ENCODE peak calls at places on chromosomes 13 and 19, in ten cellular contexts. G, U, L, N, B, R, A, W, O and V are unnamed samples.

GRCh38 chr19:934197-934840 is 8.5 kb downstream of the ARID3A start:
- DNase-seq in G (no peak), U (no peak), L (no peak), N (no peak), B (no peak), R (no peak), A (no peak), W (no peak), O (no peak), V (no peak)

GRCh38 chr19:45276284-45276687 is 25.2 kb downstream of the MARK4 start:
- DNase-seq in G (no peak), U (no peak), L (no peak), N (peak), B (no peak), R (no peak), A (no peak), W (no peak), O (no peak), V (no peak)

GRCh38 chr13:51865838-51866237 is 4.1 kb downstream of the CCDC70 start:
- DNase-seq in G (no peak), U (peak), L (no peak), N (no peak), B (no peak), R (no peak), A (no peak), W (no peak), O (no peak), V (no peak)

GRCh38 chr13:51999525-51999924 is 11.7 kb downstream of the ATP7B start:
- DNase-seq in G (peak), U (no peak), L (no peak), N (peak), B (peak), R (no peak), A (no peak), W (no peak), O (no peak), V (no peak)

GRCh38 chr13:30033681-30034447 is 183.4 kb upstream of the UBL3 start:
- DNase-seq in G (peak), U (no peak), L (no peak), N (no peak), B (no peak), R (no peak), A (no peak), W (peak), O (peak), V (no peak)

GRCh38 chr13:99528547-99528946 is 27.3 kb downstream of the TM9SF2 start:
- DNase-seq in G (no peak), U (no peak), L (peak), N (peak), B (no peak), R (no peak), A (peak), W (no peak), O (no peak), V (peak)

GRCh38 chr19:1041835-1042685 is 2.2 kb downstream of the ABCA7 start:
- DNase-seq in G (no peak), U (no peak), L (no peak), N (peak), B (peak), R (no peak), A (no peak), W (no peak), O (no peak), V (no peak)

GRCh38 chr13:20439261-20439660 is 86.4 kb downstream of the CRYL1 start:
- DNase-seq in G (peak), U (no peak), L (no peak), N (no peak), B (no peak), R (no peak), A (no peak), W (no peak), O (no peak), V (no peak)

GRCh38 chr19:10478903-10479384 is 24.2 kb downstream of the KEAP1 start:
- DNase-seq in G (peak), U (peak), L (peak), N (peak), B (peak), R (peak), A (peak), W (peak), O (peak), V (peak)

GRCh38 chr19:18013621-18014111 is 5.7 kb downstream of the ARRDC2 start:
- DNase-seq in G (no peak), U (no peak), L (no peak), N (no peak), B (no peak), R (no peak), A (no peak), W (no peak), O (no peak), V (no peak)

GRCh38 chr19:45045671-45046353 is 7.0 kb downstream of the CLASRP start:
- DNase-seq in G (no peak), U (no peak), L (no peak), N (no peak), B (no peak), R (no peak), A (no peak), W (no peak), O (no peak), V (no peak)

GRCh38 chr13:114259974-114260373 is 21.4 kb upstream of the UPF3A start:
- DNase-seq in G (no peak), U (no peak), L (no peak), N (peak), B (no peak), R (no peak), A (no peak), W (no peak), O (no peak), V (no peak)

GRCh38 chr19:44847144-44848035 is 1.3 kb downstream of the NECTIN2 start:
- DNase-seq in G (peak), U (peak), L (no peak), N (no peak), B (peak), R (no peak), A (no peak), W (peak), O (peak), V (no peak)

GRCh38 chr19:17402982-17403855 is 2.2 kb downstream of the BST2 start:
- DNase-seq in G (peak), U (peak), L (no peak), N (no peak), B (peak), R (peak), A (peak), W (peak), O (no peak), V (peak)

GRCh38 chr13:40063278-40063698 is 407.8 kb downstream of the COG6 start:
- DNase-seq in G (no peak), U (no peak), L (no peak), N (peak), B (no peak), R (no peak), A (no peak), W (no peak), O (no peak), V (no peak)

GRCh38 chr19:34428549-34429285 is 536 bp downstream of the UBA2 start:
- DNase-seq in G (peak), U (no peak), L (peak), N (no peak), B (peak), R (no peak), A (peak), W (peak), O (no peak), V (peak)